ENCODE peak calls at places on chromosomes 5 and 9, in four cellular contexts. B, K, X and V are unnamed samples.

GRCh38 chr5:131814990-131815389 is 18.2 kb upstream of the FNIP1 start:
- DNase-seq in B (no peak), K (no peak), X (no peak), V (no peak)

GRCh38 chr5:122665087-122665486 is 109.8 kb upstream of the SNX2 start:
- DNase-seq in B (no peak), K (no peak), X (no peak), V (no peak)

GRCh38 chr9:96453625-96454024 is 3.7 kb downstream of the HABP4 start:
- DNase-seq in B (no peak), K (no peak), X (peak; percentile 24), V (no peak)

GRCh38 chr5:113031557-113031956 is 55.0 kb downstream of the DCP2 start:
- DNase-seq in B (no peak), K (no peak), X (no peak), V (no peak)

GRCh38 chr9:130243015-130243881 is 22.3 kb upstream of the HMCN2 start:
- DNase-seq in B (peak; percentile 80), K (peak; percentile 72), X (peak; percentile 88), V (no peak)

GRCh38 chr5:145941677-145942130 is 5.3 kb downstream of the SH3RF2 start:
- DNase-seq in B (no peak), K (no peak), X (no peak), V (no peak)

GRCh38 chr9:16030513-16031185 is 477.8 kb downstream of the CCDC171 start:
- DNase-seq in B (no peak), K (no peak), X (no peak), V (no peak)

GRCh38 chr9:123150708-123151503 is 117.4 kb downstream of the GPR21 start:
- DNase-seq in B (no peak), K (no peak), X (no peak), V (no peak)

GRCh38 chr5:84255318-84255717 is 129.4 kb downstream of the EDIL3 start:
- DNase-seq in B (no peak), K (no peak), X (peak; percentile 20), V (no peak)

GRCh38 chr5:180795771-180796313 is 6.8 kb downstream of the MGAT1 start:
- DNase-seq in B (no peak), K (no peak), X (no peak), V (no peak)

GRCh38 chr5:89580976-89581375 is 698.0 kb upstream of the MEF2C start:
- DNase-seq in B (no peak), K (no peak), X (no peak), V (no peak)

GRCh38 chr9:75152416-75152815 is 64.1 kb downstream of the OSTF1 start:
- DNase-seq in B (no peak), K (no peak), X (no peak), V (no peak)

GRCh38 chr9:71249729-71250317 is 128.4 kb upstream of the TRPM3 start:
- DNase-seq in B (no peak), K (no peak), X (peak; percentile 82), V (peak; percentile 14)

GRCh38 chr5:14385022-14385421 is 196.6 kb upstream of the OTULINL start:
- DNase-seq in B (no peak), K (no peak), X (no peak), V (no peak)

GRCh38 chr5:112276996-112277395 is 142.1 kb downstream of the EPB41L4A start:
- DNase-seq in B (no peak), K (no peak), X (peak; percentile 24), V (no peak)

GRCh38 chr5:149271195-149271716 is 403 bp upstream of the AFAP1L1 start:
- DNase-seq in B (no peak), K (no peak), X (no peak), V (no peak)

GRCh38 chr5:1771149-1772065 is 28.2 kb downstream of the MRPL36 start:
- DNase-seq in B (no peak), K (no peak), X (no peak), V (no peak)

GRCh38 chr5:132829742-132830435 is 558 bp downstream of the SHROOM1 start:
- DNase-seq in B (peak; percentile 87), K (peak; percentile 74), X (peak; percentile 88), V (no peak)

GRCh38 chr5:89280103-89281037 is 397.4 kb upstream of the MEF2C start:
- DNase-seq in B (no peak), K (no peak), X (no peak), V (no peak)

GRCh38 chr9:108374606-108375005 is 481.2 kb downstream of the ACTL7B start:
- DNase-seq in B (no peak), K (no peak), X (no peak), V (no peak)

GRCh38 chr5:132439521-132440206 is 50.9 kb downstream of the IRF1 start:
- DNase-seq in B (no peak), K (peak; percentile 78), X (no peak), V (no peak)

GRCh38 chr5:100690036-100690560 is 154.9 kb downstream of the FAM174A start:
- DNase-seq in B (no peak), K (no peak), X (no peak), V (no peak)

GRCh38 chr5:78647838-78648358 is 674 bp downstream of the LHFPL2 start:
- DNase-seq in B (peak; percentile 65), K (peak; percentile 73), X (peak; percentile 78), V (no peak)

GRCh38 chr9:125493861-125494554 is 213.0 kb downstream of the MAPKAP1 start:
- DNase-seq in B (no peak), K (no peak), X (no peak), V (no peak)

GRCh38 chr5:94911285-94911684 is 292.8 kb downstream of the SLF1 start:
- DNase-seq in B (no peak), K (no peak), X (no peak), V (no peak)

GRCh38 chr5:16411235-16411634 is 54.4 kb downstream of the ZNF622 start:
- DNase-seq in B (no peak), K (no peak), X (no peak), V (no peak)

GRCh38 chr9:133715866-133716563 is 22.1 kb downstream of the SARDH start:
- DNase-seq in B (no peak), K (no peak), X (peak; percentile 59), V (no peak)

GRCh38 chr9:137070906-137071275 is 534 bp upstream of the SAPCD2 start:
- DNase-seq in B (no peak), K (peak; percentile 72), X (no peak), V (no peak)

GRCh38 chr9:38389313-38389712 is 3.2 kb upstream of the ALDH1B1 start:
- DNase-seq in B (no peak), K (no peak), X (no peak), V (no peak)

GRCh38 chr9:117707561-117707960 is 3.4 kb downstream of the TLR4 start:
- DNase-seq in B (no peak), K (no peak), X (no peak), V (no peak)

GRCh38 chr5:15787676-15788075 is 287.7 kb downstream of the FBXL7 start:
- DNase-seq in B (no peak), K (no peak), X (no peak), V (no peak)

GRCh38 chr5:151892393-151892792 is 32.3 kb downstream of the GLRA1 start:
- DNase-seq in B (no peak), K (no peak), X (no peak), V (no peak)

GRCh38 chr5:122053181-122054109 is 24.6 kb downstream of the LOX start:
- DNase-seq in B (peak; percentile 49), K (no peak), X (no peak), V (no peak)

GRCh38 chr9:87853289-87853688 is 29.4 kb upstream of the SPATA31E1 start:
- DNase-seq in B (no peak), K (no peak), X (no peak), V (no peak)

GRCh38 chr5:177450672-177451424 is 4.2 kb downstream of the PRR7 start:
- DNase-seq in B (no peak), K (no peak), X (no peak), V (no peak)

GRCh38 chr9:8782237-8782636 is 982.7 kb upstream of the DMAC1 start:
- DNase-seq in B (no peak), K (no peak), X (no peak), V (no peak)

DNA sequence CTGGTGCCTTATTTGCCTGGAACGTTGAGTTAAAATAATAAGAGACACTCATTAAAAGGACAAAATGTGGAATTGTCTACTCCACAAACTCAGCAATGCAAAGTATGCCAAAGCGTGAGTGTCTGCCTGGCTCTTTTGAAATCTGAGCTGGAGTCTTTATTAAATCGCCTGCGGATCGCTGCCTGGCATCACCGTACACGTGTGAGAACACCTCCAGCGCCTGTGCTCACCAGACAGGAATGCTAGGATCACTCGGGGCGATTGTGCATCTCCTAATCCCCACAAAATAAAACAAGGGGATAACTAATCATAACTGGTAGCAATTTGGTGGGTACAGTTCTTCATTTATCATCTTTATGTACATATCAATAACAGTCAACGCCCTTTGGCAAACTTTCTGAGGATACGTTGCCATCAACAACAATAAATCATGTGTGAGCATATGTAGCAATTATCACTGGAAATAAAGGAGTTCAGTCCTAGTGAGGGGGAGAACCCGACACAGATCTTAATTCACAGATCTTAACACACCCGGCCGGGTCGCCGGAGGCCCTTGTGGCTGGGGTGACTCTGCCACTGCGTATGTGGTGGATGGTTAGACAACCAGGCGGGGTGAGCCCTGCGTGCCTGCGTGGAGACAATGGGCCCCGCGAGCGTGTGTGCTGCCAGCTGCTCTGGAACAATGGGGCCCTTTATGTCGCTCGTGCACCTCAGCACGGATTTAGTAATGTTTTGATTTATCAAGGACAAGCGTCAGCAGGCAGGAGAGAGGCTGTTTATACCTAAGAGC is 284.9 kb upstream of the IRX1 start:
- DNase-seq in B (no peak), K (no peak), X (peak; percentile 35), V (no peak)
- H3K9me3 ChIP-seq in B (no peaks in the 10 kb centered on the region), K (peaks cover 19% of the 10 kb centered on the region), X (no peaks in the 10 kb centered on the region), V (no peaks in the 10 kb centered on the region)

GRCh38 chr9:73037613-73038012 is 84.8 kb upstream of the ALDH1A1 start:
- DNase-seq in B (no peak), K (no peak), X (no peak), V (no peak)

GRCh38 chr9:73038089-73038509 is 85.2 kb upstream of the ALDH1A1 start:
- DNase-seq in B (no peak), K (no peak), X (no peak), V (no peak)

GRCh38 chr9:73038613-73039012 is 85.8 kb upstream of the ALDH1A1 start:
- DNase-seq in B (peak; percentile 42), K (peak; percentile 22), X (no peak), V (no peak)

GRCh38 chr9:73039916-73040263 is 87.0 kb upstream of the ALDH1A1 start:
- DNase-seq in B (no peak), K (no peak), X (no peak), V (no peak)

GRCh38 chr9:73039253-73039915 is 86.5 kb upstream of the ALDH1A1 start:
- DNase-seq in B (no peak), K (no peak), X (no peak), V (no peak)
- H3K27ac ChIP-seq in B (peak overlapping the region; percentile 71), K (peak overlapping the region; percentile 70), X (no peak overlapping the region), V (no peak overlapping the region)

GRCh38 chr5:3954189-3954588 is 358.6 kb downstream of the IRX1 start:
- DNase-seq in B (no peak), K (no peak), X (no peak), V (no peak)

GRCh38 chr5:3954633-3955032 is 359.0 kb downstream of the IRX1 start:
- DNase-seq in B (no peak), K (no peak), X (no peak), V (no peak)

GRCh38 chr5:3962113-3962512 is 366.5 kb downstream of the IRX1 start:
- DNase-seq in B (no peak), K (no peak), X (no peak), V (no peak)

GRCh38 chr5:3957658-3958057 is 362.0 kb downstream of the IRX1 start:
- DNase-seq in B (no peak), K (no peak), X (no peak), V (no peak)

GRCh38 chr5:3958389-3958788 is 362.8 kb downstream of the IRX1 start:
- DNase-seq in B (no peak), K (no peak), X (no peak), V (no peak)
- H3K9me3 ChIP-seq in B (no peaks in the 10 kb centered on the region), K (no peaks in the 10 kb centered on the region), X (no peaks in the 10 kb centered on the region), V (no peaks in the 10 kb centered on the region)

GRCh38 chr5:41764650-41765049 is 105.6 kb downstream of the OXCT1 start:
- DNase-seq in B (no peak), K (no peak), X (no peak), V (no peak)
- H3K27ac ChIP-seq in B (no peak overlapping the region), K (no peak overlapping the region), X (no peak overlapping the region), V (no peak overlapping the region)